ENCODE peak calls at places on chromosome X, in six cellular contexts. One of them, this sample, is unnamed.
A peak's percentile ranks its signal among the peaks of the same experiment; 100 is the strongest.

GRCh38 chrX:77442728-77443127 is 4.5 kb upstream of the FGF16 start:
- DNase-seq in non-pigmented ciliary epithelial cell: peak; percentile 77
- DNase-seq in ACHN: peak; percentile 1
- DNase-seq in AG09309: peak; percentile 37
- DNase-seq in astrocyte of the hippocampus: peak; percentile 68
- DNase-seq in WTC11: no peak
- DNase-seq in this sample: peak; percentile 90

GRCh38 chrX:118727686-118728339 is 407 bp downstream of the IL13RA1 start:
- DNase-seq in WTC11: peak; percentile 10
- DNase-seq in non-pigmented ciliary epithelial cell: no peak
- DNase-seq in astrocyte of the hippocampus: peak; percentile 56
- DNase-seq in ACHN: peak; percentile 10
- DNase-seq in AG09309: no peak
- DNase-seq in this sample: peak; percentile 28

GRCh38 chrX:149021164-149021563 is 483.9 kb downstream of the IDS start:
- DNase-seq in WTC11: no peak
- DNase-seq in astrocyte of the hippocampus: no peak
- DNase-seq in non-pigmented ciliary epithelial cell: no peak
- DNase-seq in ACHN: no peak
- DNase-seq in AG09309: no peak
- DNase-seq in this sample: no peak

GRCh38 chrX:97308161-97308560 is 424.5 kb downstream of the RPA4 start:
- DNase-seq in WTC11: no peak
- DNase-seq in non-pigmented ciliary epithelial cell: no peak
- DNase-seq in ACHN: no peak
- DNase-seq in astrocyte of the hippocampus: peak; percentile 1
- DNase-seq in AG09309: no peak
- DNase-seq in this sample: no peak

GRCh38 chrX:97936296-97936695 is 1052.6 kb downstream of the RPA4 start:
- DNase-seq in AG09309: no peak
- DNase-seq in non-pigmented ciliary epithelial cell: no peak
- DNase-seq in WTC11: no peak
- DNase-seq in astrocyte of the hippocampus: no peak
- DNase-seq in ACHN: no peak
- DNase-seq in this sample: no peak

GRCh38 chrX:34341258-34341657 is 209.1 kb upstream of the FAM47A start:
- DNase-seq in non-pigmented ciliary epithelial cell: no peak
- DNase-seq in WTC11: no peak
- DNase-seq in astrocyte of the hippocampus: no peak
- DNase-seq in ACHN: peak; percentile 8
- DNase-seq in AG09309: no peak
- DNase-seq in this sample: peak; percentile 2

GRCh38 chrX:10022580-10023245 is 55.6 kb downstream of the CLDN34 start:
- DNase-seq in AG09309: no peak
- DNase-seq in ACHN: no peak
- DNase-seq in WTC11: no peak
- DNase-seq in non-pigmented ciliary epithelial cell: peak; percentile 64
- DNase-seq in astrocyte of the hippocampus: peak; percentile 34
- DNase-seq in this sample: peak; percentile 59

GRCh38 chrX:69232945-69233344 is 67.7 kb upstream of the PJA1 start:
- DNase-seq in ACHN: no peak
- DNase-seq in non-pigmented ciliary epithelial cell: no peak
- DNase-seq in astrocyte of the hippocampus: no peak
- DNase-seq in WTC11: no peak
- DNase-seq in AG09309: no peak
- DNase-seq in this sample: peak; percentile 29

GRCh38 chrX:25427873-25428555 is 412.2 kb upstream of the ARX start:
- DNase-seq in astrocyte of the hippocampus: no peak
- DNase-seq in non-pigmented ciliary epithelial cell: no peak
- DNase-seq in WTC11: peak; percentile 67
- DNase-seq in ACHN: no peak
- DNase-seq in AG09309: no peak
- DNase-seq in this sample: no peak

GRCh38 chrX:17627026-17627425 is 110.3 kb upstream of the SCML1 start:
- DNase-seq in ACHN: no peak
- DNase-seq in AG09309: no peak
- DNase-seq in astrocyte of the hippocampus: peak; percentile 50
- DNase-seq in non-pigmented ciliary epithelial cell: no peak
- DNase-seq in WTC11: no peak
- DNase-seq in this sample: no peak

GRCh38 chrX:40778861-40779575 is 43.7 kb upstream of the MED14 start:
- DNase-seq in AG09309: no peak
- DNase-seq in astrocyte of the hippocampus: peak; percentile 55
- DNase-seq in non-pigmented ciliary epithelial cell: no peak
- DNase-seq in ACHN: peak; percentile 17
- DNase-seq in WTC11: no peak
- DNase-seq in this sample: peak; percentile 82

GRCh38 chrX:107673401-107673800 is 45.1 kb downstream of the PRPS1 start:
- DNase-seq in ACHN: no peak
- DNase-seq in non-pigmented ciliary epithelial cell: no peak
- DNase-seq in AG09309: no peak
- DNase-seq in astrocyte of the hippocampus: no peak
- DNase-seq in WTC11: no peak
- DNase-seq in this sample: no peak

GRCh38 chrX:150582338-150582948 is 14.0 kb downstream of the MTM1 start:
- DNase-seq in AG09309: no peak
- DNase-seq in astrocyte of the hippocampus: no peak
- DNase-seq in WTC11: no peak
- DNase-seq in ACHN: no peak
- DNase-seq in non-pigmented ciliary epithelial cell: no peak
- DNase-seq in this sample: no peak

GRCh38 chrX:68720851-68721250 is 73.4 kb downstream of the STARD8 start:
- DNase-seq in AG09309: no peak
- DNase-seq in ACHN: no peak
- DNase-seq in astrocyte of the hippocampus: no peak
- DNase-seq in WTC11: no peak
- DNase-seq in non-pigmented ciliary epithelial cell: no peak
- DNase-seq in this sample: no peak

GRCh38 chrX:77785746-77786548 is at the start of gene ATRX:
- DNase-seq in ACHN: peak; percentile 77
- DNase-seq in non-pigmented ciliary epithelial cell: peak; percentile 35
- DNase-seq in AG09309: peak; percentile 31
- DNase-seq in WTC11: peak; percentile 64
- DNase-seq in astrocyte of the hippocampus: peak; percentile 86
- DNase-seq in this sample: peak; percentile 77

GRCh38 chrX:25275159-25275558 is 259.4 kb upstream of the ARX start:
- DNase-seq in WTC11: no peak
- DNase-seq in astrocyte of the hippocampus: peak; percentile 8
- DNase-seq in AG09309: no peak
- DNase-seq in ACHN: no peak
- DNase-seq in non-pigmented ciliary epithelial cell: no peak
- DNase-seq in this sample: no peak

GRCh38 chrX:2955838-2956237 is 26.7 kb upstream of the ARSD start:
- DNase-seq in ACHN: no peak
- DNase-seq in astrocyte of the hippocampus: no peak
- DNase-seq in non-pigmented ciliary epithelial cell: no peak
- DNase-seq in WTC11: no peak
- DNase-seq in AG09309: no peak
- DNase-seq in this sample: no peak

GRCh38 chrX:17689971-17690409 is 47.3 kb upstream of the SCML1 start:
- DNase-seq in AG09309: peak; percentile 70
- DNase-seq in ACHN: peak; percentile 50
- DNase-seq in astrocyte of the hippocampus: peak; percentile 78
- DNase-seq in WTC11: peak; percentile 15
- DNase-seq in non-pigmented ciliary epithelial cell: no peak
- DNase-seq in this sample: peak; percentile 69

GRCh38 chrX:8748855-8749254 is 16.9 kb upstream of the ANOS1 start:
- DNase-seq in AG09309: no peak
- DNase-seq in non-pigmented ciliary epithelial cell: no peak
- DNase-seq in ACHN: peak; percentile 39
- DNase-seq in astrocyte of the hippocampus: peak; percentile 47
- DNase-seq in WTC11: no peak
- DNase-seq in this sample: peak; percentile 51

GRCh38 chrX:41027388-41027787 is 57.9 kb upstream of the USP9X start:
- DNase-seq in AG09309: peak; percentile 61
- DNase-seq in astrocyte of the hippocampus: peak; percentile 42
- DNase-seq in non-pigmented ciliary epithelial cell: no peak
- DNase-seq in ACHN: no peak
- DNase-seq in WTC11: no peak
- DNase-seq in this sample: peak; percentile 8

GRCh38 chrX:15050395-15050794 is 177.2 kb downstream of the MOSPD2 start:
- DNase-seq in non-pigmented ciliary epithelial cell: no peak
- DNase-seq in astrocyte of the hippocampus: no peak
- DNase-seq in ACHN: no peak
- DNase-seq in WTC11: no peak
- DNase-seq in AG09309: no peak
- DNase-seq in this sample: no peak

GRCh38 chrX:69107231-69107739 is 58.0 kb downstream of the PJA1 start:
- DNase-seq in WTC11: peak; percentile 31
- DNase-seq in AG09309: no peak
- DNase-seq in non-pigmented ciliary epithelial cell: no peak
- DNase-seq in astrocyte of the hippocampus: peak; percentile 41
- DNase-seq in ACHN: no peak
- DNase-seq in this sample: peak; percentile 16

GRCh38 chrX:123199338-123199737 is 15.3 kb downstream of the GRIA3 start:
- DNase-seq in WTC11: no peak
- DNase-seq in AG09309: no peak
- DNase-seq in non-pigmented ciliary epithelial cell: no peak
- DNase-seq in astrocyte of the hippocampus: no peak
- DNase-seq in ACHN: no peak
- DNase-seq in this sample: no peak

GRCh38 chrX:110210417-110211139 is 107.3 kb downstream of the AMMECR1 start:
- DNase-seq in non-pigmented ciliary epithelial cell: peak; percentile 37
- DNase-seq in astrocyte of the hippocampus: peak; percentile 39
- DNase-seq in WTC11: no peak
- DNase-seq in ACHN: no peak
- DNase-seq in AG09309: peak; percentile 56
- DNase-seq in this sample: peak; percentile 48

GRCh38 chrX:7147431-7147977 is at the start of gene STS:
- DNase-seq in AG09309: no peak
- DNase-seq in non-pigmented ciliary epithelial cell: no peak
- DNase-seq in WTC11: peak; percentile 19
- DNase-seq in ACHN: peak; percentile 13
- DNase-seq in astrocyte of the hippocampus: peak; percentile 70
- DNase-seq in this sample: peak; percentile 49

GRCh38 chrX:115531818-115532403 is 29.1 kb upstream of the PLS3 start:
- DNase-seq in WTC11: no peak
- DNase-seq in AG09309: no peak
- DNase-seq in non-pigmented ciliary epithelial cell: no peak
- DNase-seq in ACHN: no peak
- DNase-seq in astrocyte of the hippocampus: peak; percentile 10
- DNase-seq in this sample: peak; percentile 28

GRCh38 chrX:132127748-132128147 is at the start of gene FRMD7:
- DNase-seq in astrocyte of the hippocampus: peak; percentile 58
- DNase-seq in WTC11: peak; percentile 15
- DNase-seq in ACHN: no peak
- DNase-seq in AG09309: no peak
- DNase-seq in non-pigmented ciliary epithelial cell: no peak
- DNase-seq in this sample: no peak

GRCh38 chrX:10467793-10468192 is 152.6 kb downstream of the MID1 start:
- DNase-seq in AG09309: no peak
- DNase-seq in ACHN: no peak
- DNase-seq in non-pigmented ciliary epithelial cell: peak; percentile 59
- DNase-seq in WTC11: no peak
- DNase-seq in astrocyte of the hippocampus: peak; percentile 28
- DNase-seq in this sample: no peak

GRCh38 chrX:27251369-27251768 is 211.8 kb downstream of the PPP4R3C start:
- DNase-seq in AG09309: no peak
- DNase-seq in WTC11: no peak
- DNase-seq in ACHN: no peak
- DNase-seq in non-pigmented ciliary epithelial cell: no peak
- DNase-seq in astrocyte of the hippocampus: no peak
- DNase-seq in this sample: no peak

GRCh38 chrX:53445977-53446376 is 11.8 kb upstream of the HSD17B10 start:
- DNase-seq in ACHN: peak; percentile 25
- DNase-seq in astrocyte of the hippocampus: peak; percentile 33
- DNase-seq in AG09309: no peak
- DNase-seq in WTC11: peak; percentile 51
- DNase-seq in non-pigmented ciliary epithelial cell: no peak
- DNase-seq in this sample: peak; percentile 50

GRCh38 chrX:10166248-10166716 is 9.5 kb downstream of the CLCN4 start:
- DNase-seq in astrocyte of the hippocampus: no peak
- DNase-seq in WTC11: no peak
- DNase-seq in ACHN: no peak
- DNase-seq in non-pigmented ciliary epithelial cell: no peak
- DNase-seq in AG09309: no peak
- DNase-seq in this sample: no peak

GRCh38 chrX:32673193-32673592 is 538.2 kb downstream of the DMD start:
- DNase-seq in AG09309: no peak
- DNase-seq in non-pigmented ciliary epithelial cell: no peak
- DNase-seq in WTC11: no peak
- DNase-seq in ACHN: peak; percentile 21
- DNase-seq in astrocyte of the hippocampus: peak; percentile 2
- DNase-seq in this sample: peak; percentile 13

GRCh38 chrX:39396358-39396995 is 595.2 kb downstream of the MID1IP1 start:
- DNase-seq in WTC11: no peak
- DNase-seq in ACHN: no peak
- DNase-seq in AG09309: no peak
- DNase-seq in non-pigmented ciliary epithelial cell: no peak
- DNase-seq in astrocyte of the hippocampus: no peak
- DNase-seq in this sample: no peak

GRCh38 chrX:34659575-34659974 is 2.5 kb upstream of the TMEM47 start:
- DNase-seq in ACHN: no peak
- DNase-seq in non-pigmented ciliary epithelial cell: no peak
- DNase-seq in AG09309: no peak
- DNase-seq in astrocyte of the hippocampus: no peak
- DNase-seq in WTC11: no peak
- DNase-seq in this sample: no peak

GRCh38 chrX:150567645-150568319 is 639 bp upstream of the MTM1 start:
- DNase-seq in non-pigmented ciliary epithelial cell: no peak
- DNase-seq in astrocyte of the hippocampus: no peak
- DNase-seq in ACHN: no peak
- DNase-seq in AG09309: no peak
- DNase-seq in WTC11: no peak
- DNase-seq in this sample: no peak

GRCh38 chrX:44871114-44871645 is 1.8 kb upstream of the KDM6A start:
- DNase-seq in AG09309: no peak
- DNase-seq in ACHN: no peak
- DNase-seq in WTC11: no peak
- DNase-seq in non-pigmented ciliary epithelial cell: no peak
- DNase-seq in astrocyte of the hippocampus: peak; percentile 24
- DNase-seq in this sample: peak; percentile 52

GRCh38 chrX:33211356-33212254 is at the start of gene DMD:
- DNase-seq in WTC11: no peak
- DNase-seq in ACHN: peak; percentile 14
- DNase-seq in AG09309: no peak
- DNase-seq in astrocyte of the hippocampus: peak; percentile 84
- DNase-seq in non-pigmented ciliary epithelial cell: no peak
- DNase-seq in this sample: peak; percentile 1

GRCh38 chrX:109635151-109635550 is 10.2 kb upstream of the KCNE5 start:
- DNase-seq in astrocyte of the hippocampus: peak; percentile 15
- DNase-seq in ACHN: peak; percentile 13
- DNase-seq in WTC11: peak; percentile 9
- DNase-seq in AG09309: no peak
- DNase-seq in non-pigmented ciliary epithelial cell: no peak
- DNase-seq in this sample: peak; percentile 30

GRCh38 chrX:71652405-71652804 is 14.9 kb upstream of the LOC101059915 start:
- DNase-seq in AG09309: peak; percentile 24
- DNase-seq in ACHN: peak; percentile 43
- DNase-seq in WTC11: peak; percentile 42
- DNase-seq in non-pigmented ciliary epithelial cell: no peak
- DNase-seq in astrocyte of the hippocampus: peak; percentile 61
- DNase-seq in this sample: peak; percentile 65